ENCODE peak calls at places on chromosome 5, in eight cellular contexts. W is upper lobe of right lung, Y is AG04449, E is nephron progenitor cell, F is WTC11, Z is AG04450, L is prostate gland, R is uterus. Q is an unnamed sample.

GRCh38 chr5:119515192-119515591 is 62.9 kb downstream of the HSD17B4 start:
- DNase-seq in W (no peak), F (no peak), Z (no peak), L (no peak), R (no peak), Y (no peak), E (no peak), Q (no peak)

GRCh38 chr5:101897914-101898313 is 398.2 kb downstream of the SLCO4C1 start:
- DNase-seq in F (no peak), E (no peak), L (no peak), Y (no peak), W (no peak), R (no peak), Z (no peak), Q (no peak)

GRCh38 chr5:54533541-54534179 is 16.1 kb downstream of the SNX18 start:
- DNase-seq in F (no peak), E (no peak), R (peak; percentile 36), L (peak; percentile 47), W (no peak), Z (no peak), Y (no peak), Q (no peak)

GRCh38 chr5:7330141-7330712 is 65.7 kb upstream of the ADCY2 start:
- DNase-seq in E (no peak), Z (no peak), L (no peak), W (no peak), Y (no peak), R (no peak), F (no peak), Q (no peak)

GRCh38 chr5:141763526-141763925 is 81.5 kb upstream of the ARAP3 start:
- DNase-seq in F (no peak), Y (no peak), L (no peak), R (no peak), W (no peak), Z (no peak), E (no peak), Q (no peak)

GRCh38 chr5:37005252-37005651 is 128.7 kb downstream of the NIPBL start:
- DNase-seq in R (no peak), Z (no peak), Y (no peak), E (no peak), F (no peak), W (no peak), L (no peak), Q (peak; percentile 74)

GRCh38 chr5:5558593-5558992 is 136.1 kb downstream of the ICE1 start:
- DNase-seq in R (no peak), Y (no peak), E (no peak), F (no peak), W (no peak), Z (no peak), L (no peak), Q (no peak)

GRCh38 chr5:173720341-173721258 is 104.2 kb upstream of the BOD1 start:
- DNase-seq in F (no peak), L (no peak), R (no peak), Z (no peak), Y (no peak), E (peak; percentile 25), W (no peak), Q (no peak)

GRCh38 chr5:172110921-172111873 is 76.8 kb downstream of the STK10 start:
- DNase-seq in Y (no peak), W (peak; percentile 75), E (no peak), Z (no peak), F (no peak), L (no peak), R (no peak), Q (peak; percentile 59)

GRCh38 chr5:114362977-114363721 is 1.3 kb downstream of the KCNN2 start:
- DNase-seq in L (peak; percentile 11), E (peak; percentile 21), Z (no peak), Y (no peak), W (no peak), F (no peak), R (no peak), Q (no peak)

GRCh38 chr5:71948206-71948605 is 159.1 kb upstream of the MAP1B start:
- DNase-seq in F (no peak), E (no peak), Z (no peak), R (no peak), W (no peak), Y (no peak), L (no peak), Q (no peak)

GRCh38 chr5:37665272-37665671 is 174.6 kb downstream of the GDNF start:
- DNase-seq in W (no peak), L (no peak), F (no peak), R (no peak), Z (peak; percentile 43), E (no peak), Y (no peak), Q (no peak)

GRCh38 chr5:96657068-96657467 is 5.1 kb upstream of the CAST start:
- DNase-seq in Z (peak; percentile 55), L (no peak), R (peak; percentile 20), E (no peak), Y (peak; percentile 67), F (no peak), W (no peak), Q (peak; percentile 91)

GRCh38 chr5:110735545-110735944 is 3.3 kb upstream of the SLC25A46 start:
- DNase-seq in E (no peak), Z (no peak), Y (no peak), W (no peak), L (no peak), R (no peak), F (no peak), Q (no peak)

GRCh38 chr5:42021119-42021518 is 96.0 kb downstream of the FBXO4 start:
- DNase-seq in Z (no peak), Y (no peak), E (no peak), R (no peak), F (no peak), W (no peak), L (no peak), Q (peak; percentile 39)

GRCh38 chr5:42924226-42924625 is 112.5 kb upstream of the SELENOP start:
- DNase-seq in R (no peak), F (no peak), Y (no peak), E (no peak), L (no peak), Z (no peak), W (no peak), Q (no peak)

GRCh38 chr5:38931731-38932130 is 85.9 kb downstream of the OSMR start:
- DNase-seq in Y (no peak), R (no peak), Z (no peak), L (no peak), E (no peak), W (no peak), F (no peak), Q (no peak)

GRCh38 chr5:104513194-104513602 is 950.6 kb upstream of the NUDT12 start:
- DNase-seq in F (no peak), R (no peak), E (no peak), Y (no peak), L (no peak), W (no peak), Z (no peak), Q (no peak)

GRCh38 chr5:4028384-4028783 is 432.8 kb downstream of the IRX1 start:
- DNase-seq in Z (no peak), E (no peak), L (no peak), Y (no peak), R (no peak), F (no peak), W (no peak), Q (no peak)

GRCh38 chr5:158265931-158266710 is 407.2 kb upstream of the CLINT1 start:
- DNase-seq in Z (no peak), R (peak; percentile 23), E (no peak), L (no peak), W (no peak), Y (no peak), F (no peak), Q (no peak)

GRCh38 chr5:158084292-158084691 is 225.3 kb upstream of the CLINT1 start:
- DNase-seq in E (no peak), R (no peak), Y (no peak), Z (no peak), W (no peak), L (no peak), F (no peak), Q (no peak)

DNA sequence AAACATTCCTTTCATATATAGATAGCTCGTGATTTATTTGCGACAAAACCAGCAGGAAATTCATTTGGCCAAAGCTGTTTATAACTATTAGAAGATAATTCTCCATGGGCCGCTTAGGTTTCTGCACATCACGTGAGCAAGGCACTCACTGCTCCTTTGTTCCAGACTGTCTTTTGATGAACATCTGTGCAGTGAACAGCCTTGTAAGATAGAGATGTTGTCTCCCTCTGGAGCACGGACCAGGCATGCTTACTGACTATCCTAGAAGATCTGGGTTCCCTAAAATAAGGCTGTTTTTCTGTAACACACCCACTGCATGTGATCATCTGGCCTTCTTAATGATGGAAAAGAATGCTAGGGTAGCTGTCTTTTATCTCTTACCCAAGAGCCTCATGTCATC is 30.9 kb downstream of the YIPF5 start:
- DNase-seq in L (no peak), E (no peak), Z (no peak), R (no peak), Y (peak; percentile 45), W (no peak), F (no peak), Q (no peak)
- TF ChIP-seq CTCF in L (no peak), E (no peak), Z (peak; percentile 31), R (peak; percentile 9), Y (peak; percentile 53), W (no peak), F (no peak), Q (no peak)

GRCh38 chr5:68055686-68056085 is 159.9 kb upstream of the PIK3R1 start:
- DNase-seq in R (no peak), Z (no peak), E (no peak), F (no peak), Y (no peak), L (no peak), W (no peak), Q (no peak)
- TF ChIP-seq CTCF in R (no peak), Z (peak; percentile 6), E (no peak), F (no peak), Y (no peak), L (no peak), W (no peak), Q (peak; percentile 48)

GRCh38 chr5:74865799-74866652 is at the start of gene FAM169A:
- DNase-seq in L (peak; percentile 27), E (peak; percentile 73), R (no peak), W (peak; percentile 70), Z (no peak), Y (no peak), F (peak; percentile 73), Q (no peak)
- TF ChIP-seq CTCF in L (peak; percentile 4), E (no peak), R (no peak), W (no peak), Z (no peak), Y (no peak), F (no peak), Q (no peak)

GRCh38 chr5:88690619-88691560 is 192.1 kb downstream of the MEF2C start:
- DNase-seq in L (peak; percentile 47), E (peak; percentile 75), W (peak; percentile 80), R (peak; percentile 51), Z (peak; percentile 18), F (peak; percentile 76), Y (no peak), Q (peak; percentile 38)

GRCh38 chr5:88691945-88692868 is 190.8 kb downstream of the MEF2C start:
- DNase-seq in Z (no peak), W (no peak), R (no peak), L (no peak), F (peak; percentile 42), Y (no peak), E (no peak), Q (no peak)

GRCh38 chr5:88694087-88694703 is 188.8 kb downstream of the MEF2C start:
- DNase-seq in Z (no peak), L (no peak), W (no peak), Y (no peak), E (no peak), F (no peak), R (no peak), Q (no peak)

GRCh38 chr5:88695232-88695631 is 187.8 kb downstream of the MEF2C start:
- DNase-seq in F (no peak), Y (no peak), Z (no peak), W (no peak), R (no peak), L (no peak), E (no peak), Q (no peak)

GRCh38 chr5:88692979-88693932 is 189.7 kb downstream of the MEF2C start:
- DNase-seq in Z (no peak), Y (no peak), E (no peak), F (peak; percentile 59), R (no peak), L (no peak), W (no peak), Q (peak; percentile 3)
- TF ChIP-seq CTCF in Z (no peak), Y (no peak), E (no peak), F (no peak), R (no peak), L (no peak), W (no peak), Q (peak; percentile 26)

Q was measured in HFFc6.